ENCODE peak calls at places on chromosome 14, in four cellular contexts. Q, T, Z and K are unnamed samples.

GRCh38 chr14:37453985-37454384 is 141.1 kb downstream of the FOXA1 start:
- DNase-seq in Q (no peak), T (no peak), Z (no peak), K (no peak)

GRCh38 chr14:23008836-23009235 is 1.1 kb downstream of the C14orf93 start:
- DNase-seq in Q (no peak), T (no peak), Z (no peak), K (no peak)

GRCh38 chr14:101123639-101124525 is 220.4 kb upstream of the RTL1 start:
- DNase-seq in Q (no peak), T (no peak), Z (peak), K (no peak)

GRCh38 chr14:37232907-37233481 is 35.3 kb downstream of the MIPOL1 start:
- DNase-seq in Q (no peak), T (no peak), Z (peak), K (peak)

GRCh38 chr14:67798731-67799130 is 17.7 kb downstream of the ZFYVE26 start:
- DNase-seq in Q (no peak), T (no peak), Z (no peak), K (no peak)

GRCh38 chr14:102523200-102524025 is 13.8 kb upstream of the ANKRD9 start:
- DNase-seq in Q (no peak), T (no peak), Z (no peak), K (no peak)

GRCh38 chr14:25411933-25412757 is 362.2 kb upstream of the STXBP6 start:
- DNase-seq in Q (peak), T (no peak), Z (no peak), K (no peak)

GRCh38 chr14:30088620-30089019 is 161.0 kb upstream of the PRKD1 start:
- DNase-seq in Q (no peak), T (no peak), Z (no peak), K (no peak)

GRCh38 chr14:64878775-64879634 is 702 bp downstream of the SPTB start:
- DNase-seq in Q (peak), T (no peak), Z (peak), K (peak)

GRCh38 chr14:90677484-90678045 is 138.7 kb downstream of the TTC7B start:
- DNase-seq in Q (no peak), T (no peak), Z (no peak), K (no peak)

GRCh38 chr14:65198346-65198745 is 96.0 kb upstream of the MAX start:
- DNase-seq in Q (no peak), T (no peak), Z (peak), K (no peak)

GRCh38 chr14:67971627-67972625 is 152.3 kb downstream of the RAD51B start:
- DNase-seq in Q (no peak), T (no peak), Z (peak), K (no peak)

GRCh38 chr14:84144166-84144565 is 1385.8 kb upstream of the FLRT2 start:
- DNase-seq in Q (no peak), T (no peak), Z (no peak), K (no peak)

GRCh38 chr14:99732436-99733220 is 48.5 kb downstream of the CYP46A1 start:
- DNase-seq in Q (peak), T (no peak), Z (no peak), K (no peak)

GRCh38 chr14:58566979-58567378 is 70.8 kb upstream of the DACT1 start:
- DNase-seq in Q (no peak), T (no peak), Z (no peak), K (no peak)

GRCh38 chr14:93683241-93683640 is 105.0 kb downstream of the PRIMA1 start:
- DNase-seq in Q (peak), T (no peak), Z (peak), K (peak)

GRCh38 chr14:53971501-53971900 is 14.9 kb upstream of the BMP4 start:
- DNase-seq in Q (no peak), T (no peak), Z (no peak), K (no peak)

GRCh38 chr14:75315143-75315542 is 36.5 kb downstream of the FOS start:
- DNase-seq in Q (no peak), T (no peak), Z (peak), K (no peak)

GRCh38 chr14:89660183-89660582 is 243.2 kb upstream of the FOXN3 start:
- DNase-seq in Q (no peak), T (no peak), Z (peak), K (no peak)

GRCh38 chr14:36588119-36588518 is 5.7 kb upstream of the NKX2-8 start:
- DNase-seq in Q (no peak), T (no peak), Z (no peak), K (no peak)

GRCh38 chr14:96204151-96205058 is at the start of gene BDKRB2:
- DNase-seq in Q (peak), T (no peak), Z (peak), K (no peak)

GRCh38 chr14:99687284-99688209 is 3.4 kb downstream of the CYP46A1 start:
- DNase-seq in Q (peak), T (no peak), Z (no peak), K (peak)

GRCh38 chr14:75277000-75277795 is 1.4 kb upstream of the FOS start:
- DNase-seq in Q (peak), T (no peak), Z (peak), K (peak)

GRCh38 chr14:64060648-64061096 is 207.9 kb downstream of the SYNE2 start:
- DNase-seq in Q (peak), T (no peak), Z (no peak), K (peak)

GRCh38 chr14:73757876-73758391 is 43.8 kb upstream of the PNMA1 start:
- DNase-seq in Q (no peak), T (no peak), Z (peak), K (no peak)
- TF ChIP-seq USF1 in Q (no peak), T (no peak), Z (no peak), K (no peak)

GRCh38 chr14:97456958-97457357 is 659.8 kb downstream of the VRK1 start:
- DNase-seq in Q (no peak), T (no peak), Z (no peak), K (no peak)

GRCh38 chr14:97462081-97462480 is 664.9 kb downstream of the VRK1 start:
- DNase-seq in Q (no peak), T (no peak), Z (no peak), K (no peak)

GRCh38 chr14:97456497-97456896 is 659.3 kb downstream of the VRK1 start:
- DNase-seq in Q (no peak), T (no peak), Z (no peak), K (no peak)

GRCh38 chr14:97458302-97459137 is 661.3 kb downstream of the VRK1 start:
- DNase-seq in Q (peak), T (no peak), Z (peak), K (no peak)

GRCh38 chr14:97459180-97459579 is 662.0 kb downstream of the VRK1 start:
- DNase-seq in Q (no peak), T (no peak), Z (no peak), K (no peak)
- TF ChIP-seq USF1 in Q (no peak), T (no peak), Z (no peak), K (no peak)

GRCh38 chr14:35229495-35230089 is 62.6 kb upstream of the PSMA6 start:
- DNase-seq in Q (no peak), T (no peak), Z (peak), K (peak)
- TF ChIP-seq USF1 in Q (no peak), T (no peak), Z (no peak), K (no peak)

GRCh38 chr14:104925214-104925899 is 678 bp downstream of the PLD4 start:
- DNase-seq in Q (no peak), T (no peak), Z (no peak), K (no peak)

GRCh38 chr14:104927901-104928300 is 3.2 kb downstream of the PLD4 start:
- DNase-seq in Q (no peak), T (no peak), Z (no peak), K (peak)

GRCh38 chr14:104927432-104927816 is 2.7 kb downstream of the PLD4 start:
- DNase-seq in Q (peak), T (no peak), Z (peak), K (peak)

GRCh38 chr14:104925941-104926609 is 1.4 kb downstream of the PLD4 start:
- DNase-seq in Q (no peak), T (no peak), Z (no peak), K (no peak)

GRCh38 chr14:104926619-104927431 is 2.1 kb downstream of the PLD4 start:
- DNase-seq in Q (peak), T (peak), Z (no peak), K (no peak)
- TF ChIP-seq USF1 in Q (no peak), T (no peak), Z (no peak), K (no peak)

GRCh38 chr14:66650491-66650911 is 142.6 kb downstream of the GPHN start:
- DNase-seq in Q (no peak), T (peak), Z (no peak), K (no peak)
- TF ChIP-seq USF1 in Q (no peak), T (no peak), Z (no peak), K (no peak)

DNA sequence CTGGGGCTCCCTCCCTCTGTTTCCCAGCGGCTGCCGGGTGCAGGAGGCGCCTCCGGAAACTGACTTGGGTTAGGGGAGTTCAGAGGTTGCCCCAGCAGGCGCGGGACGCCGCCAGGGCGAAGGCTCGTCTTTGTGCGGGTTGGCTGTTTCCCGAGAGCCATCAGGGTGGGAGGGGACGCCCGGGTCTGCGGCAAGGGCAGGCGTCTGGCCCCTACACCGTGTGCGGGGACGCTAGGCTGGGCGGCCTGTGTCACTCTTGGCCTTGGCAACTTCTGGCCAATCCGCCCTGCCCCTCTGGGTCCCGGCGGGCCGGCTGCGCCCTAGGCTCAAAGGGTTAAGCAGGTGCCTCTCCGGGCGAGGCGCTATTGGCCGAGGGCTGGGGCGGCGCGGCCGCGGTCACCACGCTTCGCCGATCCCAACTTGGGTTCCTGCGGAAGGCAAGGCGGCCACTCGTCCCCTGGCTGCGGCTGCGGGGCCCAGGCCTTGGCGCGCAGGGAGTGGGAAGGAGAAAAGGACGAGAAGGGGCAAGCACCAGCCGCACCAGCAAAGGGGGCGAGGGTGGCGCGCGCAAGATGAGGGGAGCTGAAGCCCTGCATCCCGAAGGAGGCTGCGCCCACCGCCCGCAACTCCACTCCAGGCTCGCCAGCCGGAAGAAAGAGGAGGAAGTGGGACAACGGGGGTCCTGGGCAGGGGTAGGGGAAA is 5.6 kb upstream of the NPAS3 start:
- DNase-seq in Q (peak), T (no peak), Z (peak), K (no peak)
- TF ChIP-seq USF1 in Q (peak), T (no peak), Z (no peak), K (no peak)

GRCh38 chr14:50725761-50726160 is 57.7 kb upstream of the SAV1 start:
- DNase-seq in Q (no peak), T (no peak), Z (no peak), K (no peak)

GRCh38 chr14:50726372-50727107 is 58.4 kb upstream of the SAV1 start:
- DNase-seq in Q (no peak), T (no peak), Z (no peak), K (no peak)
- TF ChIP-seq USF1 in Q (no peak), T (no peak), Z (no peak), K (no peak)

DNA sequence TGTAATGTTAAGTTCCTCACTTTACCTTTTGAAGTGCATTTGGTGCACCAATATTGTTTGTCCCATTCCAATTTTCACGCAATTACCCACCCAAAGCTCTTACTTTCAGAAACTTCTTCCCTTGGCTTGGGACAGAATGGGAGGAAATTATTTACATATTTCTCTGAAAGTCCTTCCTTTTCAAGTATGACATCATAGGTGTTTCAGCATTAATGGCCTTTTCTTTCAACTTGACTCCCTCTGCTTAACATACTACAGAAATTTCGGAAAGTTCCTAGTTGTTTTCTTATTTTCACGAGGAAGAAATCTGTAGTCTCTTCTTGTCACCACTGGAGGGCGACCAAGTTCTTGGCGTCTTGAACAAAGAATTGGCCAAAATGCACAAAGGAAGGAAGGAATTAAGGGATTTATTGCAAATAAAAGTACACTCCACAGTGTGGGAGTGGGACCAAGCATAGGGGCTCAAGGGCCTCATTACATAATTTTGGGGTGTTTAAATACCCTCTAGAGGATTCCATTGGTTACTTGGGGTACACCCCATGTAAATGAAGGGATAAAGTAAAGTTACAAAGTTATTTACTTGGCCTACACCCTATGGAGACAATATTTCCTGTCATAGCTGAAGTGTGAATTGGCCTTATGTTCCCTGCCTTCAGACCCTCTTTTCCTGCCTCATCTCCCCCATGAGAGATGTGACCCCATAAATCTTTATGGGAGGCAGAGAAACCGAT is 70.5 kb downstream of the RPL10L start:
- DNase-seq in Q (peak), T (no peak), Z (peak), K (no peak)
- TF ChIP-seq USF1 in Q (no peak), T (no peak), Z (no peak), K (no peak)

GRCh38 chr14:61240206-61240605 is 40.9 kb downstream of the TMEM30B start:
- DNase-seq in Q (no peak), T (no peak), Z (no peak), K (no peak)

GRCh38 chr14:61247935-61248334 is 33.2 kb downstream of the TMEM30B start:
- DNase-seq in Q (no peak), T (no peak), Z (no peak), K (no peak)

GRCh38 chr14:61238611-61239010 is 42.5 kb downstream of the TMEM30B start:
- DNase-seq in Q (no peak), T (no peak), Z (no peak), K (no peak)

GRCh38 chr14:61246721-61247120 is 34.4 kb downstream of the TMEM30B start:
- DNase-seq in Q (no peak), T (no peak), Z (no peak), K (no peak)

GRCh38 chr14:61244051-61244450 is 37.1 kb downstream of the TMEM30B start:
- DNase-seq in Q (no peak), T (no peak), Z (no peak), K (no peak)
- TF ChIP-seq USF1 in Q (no peak), T (no peak), Z (no peak), K (no peak)